ENCODE peak calls at places on chromosome 5, in ten cellular contexts. D, O, Y, W, P, Z, U, A, M and V are unnamed samples.
A peak's percentile ranks its signal among the peaks of the same experiment; 100 is the strongest.

GRCh38 chr5:172065431-172066065 is 59.1 kb upstream of the FBXW11 start:
- DNase-seq in D (no peak), O (no peak), Y (no peak), W (no peak), P (no peak), Z (peak; percentile 37), U (peak; percentile 17), A (no peak), M (no peak), V (no peak)

GRCh38 chr5:106489004-106489403 is 1181.7 kb downstream of the EFNA5 start:
- DNase-seq in D (no peak), O (no peak), Y (no peak), W (no peak), P (no peak), Z (no peak), U (peak; percentile 32), A (no peak), M (no peak), V (no peak)

GRCh38 chr5:9387879-9388278 is 158.0 kb downstream of the SEMA5A start:
- DNase-seq in D (no peak), O (no peak), Y (no peak), W (no peak), P (no peak), Z (no peak), U (no peak), A (no peak), M (no peak), V (no peak)

GRCh38 chr5:169202969-169203368 is 98.0 kb downstream of the SLIT3 start:
- DNase-seq in D (no peak), O (no peak), Y (no peak), W (no peak), P (no peak), Z (no peak), U (peak; percentile 35), A (no peak), M (no peak), V (no peak)

GRCh38 chr5:133735346-133735745 is 123.0 kb upstream of the FSTL4 start:
- DNase-seq in D (no peak), O (no peak), Y (no peak), W (peak; percentile 39), P (no peak), Z (no peak), U (peak; percentile 69), A (no peak), M (peak; percentile 6), V (no peak)

GRCh38 chr5:131304414-131304813 is 40.6 kb downstream of the CDC42SE2 start:
- DNase-seq in D (no peak), O (no peak), Y (no peak), W (no peak), P (no peak), Z (no peak), U (no peak), A (no peak), M (no peak), V (no peak)

GRCh38 chr5:50580506-50580905 is 85.9 kb upstream of the PARP8 start:
- DNase-seq in D (no peak), O (no peak), Y (no peak), W (no peak), P (no peak), Z (no peak), U (no peak), A (no peak), M (no peak), V (no peak)

GRCh38 chr5:176542135-176542595 is 5.0 kb upstream of the RNF44 start:
- DNase-seq in D (no peak), O (no peak), Y (no peak), W (no peak), P (no peak), Z (peak; percentile 88), U (no peak), A (no peak), M (no peak), V (no peak)

GRCh38 chr5:145531038-145531734 is 304.0 kb downstream of the PRELID2 start:
- DNase-seq in D (no peak), O (no peak), Y (no peak), W (peak; percentile 80), P (peak; percentile 42), Z (peak; percentile 64), U (peak; percentile 90), A (no peak), M (no peak), V (no peak)

GRCh38 chr5:106699198-106699597 is 971.5 kb downstream of the EFNA5 start:
- DNase-seq in D (no peak), O (peak; percentile 14), Y (no peak), W (no peak), P (no peak), Z (no peak), U (no peak), A (no peak), M (no peak), V (no peak)

GRCh38 chr5:129098488-129099183 is 4.1 kb downstream of the ISOC1 start:
- DNase-seq in D (no peak), O (no peak), Y (no peak), W (no peak), P (no peak), Z (no peak), U (no peak), A (no peak), M (peak; percentile 45), V (no peak)

GRCh38 chr5:24215114-24215513 is 429.7 kb downstream of the CDH10 start:
- DNase-seq in D (no peak), O (no peak), Y (no peak), W (no peak), P (no peak), Z (no peak), U (no peak), A (no peak), M (no peak), V (no peak)

GRCh38 chr5:136192526-136193395 is at the start of gene SMIM32:
- DNase-seq in D (peak; percentile 63), O (peak; percentile 77), Y (no peak), W (no peak), P (no peak), Z (peak; percentile 61), U (peak; percentile 20), A (peak; percentile 24), M (no peak), V (peak; percentile 53)

GRCh38 chr5:133409210-133409674 is 203.1 kb downstream of the FSTL4 start:
- DNase-seq in D (no peak), O (no peak), Y (no peak), W (no peak), P (no peak), Z (no peak), U (no peak), A (no peak), M (no peak), V (no peak)

GRCh38 chr5:37448941-37449340 is 69.8 kb downstream of the WDR70 start:
- DNase-seq in D (no peak), O (no peak), Y (no peak), W (peak; percentile 1), P (no peak), Z (no peak), U (peak; percentile 73), A (no peak), M (no peak), V (no peak)

GRCh38 chr5:172775326-172776234 is 4.6 kb upstream of the DUSP1 start:
- DNase-seq in D (peak; percentile 92), O (no peak), Y (no peak), W (peak; percentile 79), P (peak; percentile 76), Z (peak; percentile 90), U (peak; percentile 66), A (no peak), M (peak; percentile 94), V (no peak)

GRCh38 chr5:63961125-63961597 is 1.1 kb downstream of the HTR1A start:
- DNase-seq in D (no peak), O (no peak), Y (peak; percentile 47), W (no peak), P (no peak), Z (no peak), U (no peak), A (no peak), M (no peak), V (no peak)

GRCh38 chr5:148290271-148291195 is 21.7 kb upstream of the SPINK7 start:
- DNase-seq in D (no peak), O (peak; percentile 59), Y (no peak), W (no peak), P (no peak), Z (no peak), U (no peak), A (no peak), M (peak; percentile 20), V (no peak)
- TF ChIP-seq CTCF in D (peak; percentile 40), O (peak; percentile 52), Y (peak; percentile 45), W (peak; percentile 37), P (peak; percentile 38), Z (peak; percentile 34), U (peak; percentile 29), A (peak; percentile 16), M (peak; percentile 12), V (no peak)

GRCh38 chr5:168076561-168076991 is 214.9 kb upstream of the WWC1 start:
- DNase-seq in D (no peak), O (peak; percentile 49), Y (no peak), W (peak; percentile 18), P (peak; percentile 79), Z (peak; percentile 48), U (no peak), A (no peak), M (peak; percentile 22), V (peak; percentile 42)
- TF ChIP-seq CTCF in D (peak; percentile 32), O (peak; percentile 72), Y (no peak), W (peak; percentile 78), P (peak; percentile 69), Z (peak; percentile 28), U (peak; percentile 32), A (peak; percentile 22), M (peak; percentile 49), V (peak; percentile 51)

DNA sequence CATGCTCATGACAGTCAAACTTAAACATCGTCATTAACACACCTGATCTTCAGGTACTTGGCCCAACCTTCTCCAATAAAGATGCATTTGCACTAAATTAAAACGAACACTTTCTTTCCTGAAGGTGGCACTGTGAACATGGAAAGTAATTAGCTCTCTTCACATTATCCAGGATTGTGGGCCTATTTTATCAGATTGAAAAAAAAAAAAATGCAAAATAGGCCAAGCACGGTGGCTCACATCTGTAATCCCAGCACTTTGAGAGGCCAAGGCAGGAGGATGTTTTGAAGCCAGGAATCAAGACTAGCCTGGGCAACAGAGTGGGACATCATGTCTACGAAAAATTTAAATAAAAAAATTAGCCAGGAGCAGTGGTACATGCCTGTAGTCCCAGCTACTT is 14.4 kb upstream of the CDC20B start:
- DNase-seq in D (no peak), O (no peak), Y (no peak), W (peak; percentile 18), P (no peak), Z (no peak), U (no peak), A (no peak), M (peak; percentile 35), V (no peak)
- TF ChIP-seq CTCF in D (peak; percentile 11), O (peak; percentile 33), Y (peak; percentile 6), W (peak; percentile 58), P (no peak), Z (peak; percentile 48), U (no peak), A (no peak), M (peak; percentile 24), V (no peak)

DNA sequence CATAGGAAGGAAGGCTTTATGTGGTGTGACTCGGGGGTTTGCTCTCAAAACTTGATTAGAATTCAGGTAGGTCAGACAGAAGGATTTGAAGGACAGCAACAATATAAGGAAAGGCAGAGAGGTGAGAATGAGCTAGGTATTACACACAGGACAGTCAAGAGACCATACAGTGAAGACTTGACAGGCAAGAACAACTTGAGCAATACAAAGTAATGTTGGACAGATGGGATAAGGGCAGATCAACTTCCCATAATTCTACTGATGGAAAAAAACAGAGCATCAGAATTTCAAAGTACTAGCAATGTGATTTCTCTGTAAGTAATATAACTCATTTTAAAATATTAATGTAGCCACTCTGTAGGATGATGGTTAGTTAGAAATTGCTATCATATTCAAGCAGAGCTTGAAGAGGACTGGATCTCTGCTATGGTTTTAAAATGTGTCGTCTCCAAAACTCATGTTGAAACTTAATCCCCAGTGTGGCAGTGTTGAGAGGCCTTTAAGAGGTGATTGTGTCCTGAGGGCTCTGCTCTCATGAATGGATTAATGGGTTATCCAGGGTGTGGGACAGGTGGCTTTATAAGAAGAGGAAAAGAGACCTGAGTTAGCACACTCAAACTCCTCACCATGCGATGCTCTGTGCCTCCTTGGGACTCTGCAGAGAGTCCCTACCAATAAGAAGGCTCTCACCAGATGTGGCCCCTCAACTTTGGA is 22.4 kb upstream of the HOMER1 start:
- DNase-seq in D (no peak), O (peak; percentile 37), Y (no peak), W (no peak), P (no peak), Z (no peak), U (no peak), A (no peak), M (no peak), V (no peak)
- TF ChIP-seq CTCF in D (no peak), O (no peak), Y (no peak), W (no peak), P (no peak), Z (no peak), U (no peak), A (no peak), M (no peak), V (no peak)